ENCODE peak calls at places on chromosome 19, in seven cellular contexts. One of them, this sample, is unnamed.

GRCh38 chr19:4443966-4444764 is 13.4 kb downstream of the UBXN6 start:
- DNase-seq in spleen: no peak
- DNase-seq in sigmoid colon: no peak
- DNase-seq in breast epithelium: no peak
- DNase-seq in heart left ventricle: no peak
- DNase-seq in tibial nerve: no peak
- DNase-seq in Peyer's patch: no peak
- DNase-seq in this sample: no peak

GRCh38 chr19:3687774-3688706 is 12.2 kb downstream of the PIP5K1C start:
- DNase-seq in spleen: peak; percentile 86
- DNase-seq in breast epithelium: peak; percentile 58
- DNase-seq in Peyer's patch: peak; percentile 73
- DNase-seq in heart left ventricle: peak; percentile 43
- DNase-seq in tibial nerve: no peak
- DNase-seq in sigmoid colon: no peak
- DNase-seq in this sample: no peak

GRCh38 chr19:42176649-42176989 is 40.9 kb downstream of the DEDD2 start:
- DNase-seq in sigmoid colon: no peak
- DNase-seq in heart left ventricle: no peak
- DNase-seq in tibial nerve: no peak
- DNase-seq in breast epithelium: no peak
- DNase-seq in spleen: no peak
- DNase-seq in Peyer's patch: no peak
- DNase-seq in this sample: no peak

GRCh38 chr19:37251308-37252229 is 33.6 kb downstream of the ZNF383 start:
- DNase-seq in sigmoid colon: peak; percentile 91
- DNase-seq in breast epithelium: peak; percentile 84
- DNase-seq in spleen: peak; percentile 88
- DNase-seq in heart left ventricle: peak; percentile 89
- DNase-seq in tibial nerve: no peak
- DNase-seq in Peyer's patch: peak; percentile 62
- DNase-seq in this sample: peak; percentile 97

GRCh38 chr19:5694952-5695648 is 5.0 kb downstream of the RPL36 start:
- DNase-seq in breast epithelium: no peak
- DNase-seq in heart left ventricle: no peak
- DNase-seq in spleen: no peak
- DNase-seq in sigmoid colon: peak; percentile 61
- DNase-seq in tibial nerve: no peak
- DNase-seq in Peyer's patch: no peak
- DNase-seq in this sample: no peak

GRCh38 chr19:54191671-54192453 is 754 bp downstream of the TSEN34 start:
- DNase-seq in spleen: peak; percentile 86
- DNase-seq in tibial nerve: no peak
- DNase-seq in Peyer's patch: no peak
- DNase-seq in breast epithelium: no peak
- DNase-seq in sigmoid colon: peak; percentile 81
- DNase-seq in heart left ventricle: no peak
- DNase-seq in this sample: no peak

GRCh38 chr19:55075366-55075998 is at the start of gene EPS8L1:
- DNase-seq in breast epithelium: peak; percentile 76
- DNase-seq in spleen: no peak
- DNase-seq in heart left ventricle: no peak
- DNase-seq in Peyer's patch: peak; percentile 79
- DNase-seq in tibial nerve: no peak
- DNase-seq in sigmoid colon: no peak
- DNase-seq in this sample: no peak

GRCh38 chr19:46076951-46077814 is 36.4 kb upstream of the IGFL4 start:
- DNase-seq in Peyer's patch: peak; percentile 66
- DNase-seq in sigmoid colon: peak; percentile 73
- DNase-seq in heart left ventricle: peak; percentile 33
- DNase-seq in tibial nerve: no peak
- DNase-seq in spleen: no peak
- DNase-seq in breast epithelium: peak; percentile 47
- DNase-seq in this sample: peak; percentile 30

GRCh38 chr19:15812059-15812722 is 3.3 kb downstream of the OR10H1 start:
- DNase-seq in heart left ventricle: no peak
- DNase-seq in Peyer's patch: no peak
- DNase-seq in tibial nerve: no peak
- DNase-seq in spleen: no peak
- DNase-seq in sigmoid colon: no peak
- DNase-seq in breast epithelium: no peak
- DNase-seq in this sample: no peak

GRCh38 chr19:3276341-3276799 is 51.9 kb downstream of the CELF5 start:
- DNase-seq in breast epithelium: peak; percentile 56
- DNase-seq in Peyer's patch: peak; percentile 71
- DNase-seq in sigmoid colon: no peak
- DNase-seq in tibial nerve: no peak
- DNase-seq in heart left ventricle: no peak
- DNase-seq in spleen: peak; percentile 76
- DNase-seq in this sample: peak; percentile 83

GRCh38 chr19:15251010-15251748 is 18.9 kb upstream of the EPHX3 start:
- DNase-seq in heart left ventricle: peak; percentile 85
- DNase-seq in spleen: no peak
- DNase-seq in sigmoid colon: no peak
- DNase-seq in breast epithelium: no peak
- DNase-seq in tibial nerve: no peak
- DNase-seq in Peyer's patch: no peak
- DNase-seq in this sample: peak; percentile 55

GRCh38 chr19:5170329-5170745 is 170.3 kb downstream of the PTPRS start:
- DNase-seq in heart left ventricle: no peak
- DNase-seq in breast epithelium: no peak
- DNase-seq in spleen: peak; percentile 88
- DNase-seq in tibial nerve: no peak
- DNase-seq in Peyer's patch: no peak
- DNase-seq in sigmoid colon: no peak
- DNase-seq in this sample: no peak

GRCh38 chr19:33395561-33396550 is 22.3 kb downstream of the CEBPG start:
- DNase-seq in tibial nerve: peak; percentile 59
- DNase-seq in spleen: peak; percentile 72
- DNase-seq in sigmoid colon: peak; percentile 80
- DNase-seq in heart left ventricle: no peak
- DNase-seq in breast epithelium: no peak
- DNase-seq in Peyer's patch: peak; percentile 59
- DNase-seq in this sample: peak; percentile 80

GRCh38 chr19:23098286-23098685 is 18.5 kb upstream of the ZNF730 start:
- DNase-seq in spleen: no peak
- DNase-seq in tibial nerve: no peak
- DNase-seq in heart left ventricle: no peak
- DNase-seq in breast epithelium: no peak
- DNase-seq in sigmoid colon: no peak
- DNase-seq in Peyer's patch: no peak
- DNase-seq in this sample: no peak

GRCh38 chr19:41408256-41408655 is 10.6 kb downstream of the BCKDHA start:
- DNase-seq in heart left ventricle: no peak
- DNase-seq in spleen: no peak
- DNase-seq in breast epithelium: no peak
- DNase-seq in Peyer's patch: no peak
- DNase-seq in sigmoid colon: no peak
- DNase-seq in tibial nerve: no peak
- DNase-seq in this sample: no peak

GRCh38 chr19:16076154-16076957 is at the start of gene TPM4:
- DNase-seq in breast epithelium: peak; percentile 93
- DNase-seq in spleen: peak; percentile 94
- DNase-seq in heart left ventricle: peak; percentile 95
- DNase-seq in sigmoid colon: peak; percentile 99
- DNase-seq in Peyer's patch: peak; percentile 88
- DNase-seq in tibial nerve: peak; percentile 87
- DNase-seq in this sample: peak; percentile 75

GRCh38 chr19:45805719-45806118 is 9.4 kb downstream of the RSPH6A start:
- DNase-seq in tibial nerve: no peak
- DNase-seq in breast epithelium: no peak
- DNase-seq in sigmoid colon: no peak
- DNase-seq in heart left ventricle: no peak
- DNase-seq in Peyer's patch: no peak
- DNase-seq in spleen: no peak
- DNase-seq in this sample: no peak

GRCh38 chr19:11281336-11282049 is 14.5 kb upstream of the TSPAN16 start:
- DNase-seq in breast epithelium: no peak
- DNase-seq in Peyer's patch: no peak
- DNase-seq in sigmoid colon: no peak
- DNase-seq in heart left ventricle: no peak
- DNase-seq in spleen: no peak
- DNase-seq in tibial nerve: no peak
- DNase-seq in this sample: no peak

GRCh38 chr19:54458648-54459281 is 4.8 kb downstream of the LENG9 start:
- DNase-seq in heart left ventricle: no peak
- DNase-seq in sigmoid colon: no peak
- DNase-seq in tibial nerve: no peak
- DNase-seq in spleen: peak; percentile 73
- DNase-seq in Peyer's patch: no peak
- DNase-seq in breast epithelium: no peak
- DNase-seq in this sample: no peak

GRCh38 chr19:12769689-12770088 is 5.7 kb downstream of the HOOK2 start:
- DNase-seq in Peyer's patch: peak; percentile 71
- DNase-seq in sigmoid colon: no peak
- DNase-seq in breast epithelium: no peak
- DNase-seq in tibial nerve: no peak
- DNase-seq in heart left ventricle: no peak
- DNase-seq in spleen: no peak
- DNase-seq in this sample: no peak

GRCh38 chr19:5806905-5807304 is 2.0 kb downstream of the NRTN start:
- DNase-seq in breast epithelium: no peak
- DNase-seq in spleen: no peak
- DNase-seq in heart left ventricle: no peak
- DNase-seq in Peyer's patch: no peak
- DNase-seq in sigmoid colon: no peak
- DNase-seq in tibial nerve: no peak
- DNase-seq in this sample: no peak

GRCh38 chr19:47158879-47159509 is 28.4 kb downstream of the SAE1 start:
- DNase-seq in tibial nerve: no peak
- DNase-seq in heart left ventricle: no peak
- DNase-seq in breast epithelium: no peak
- DNase-seq in spleen: no peak
- DNase-seq in Peyer's patch: no peak
- DNase-seq in sigmoid colon: no peak
- DNase-seq in this sample: no peak

GRCh38 chr19:15265214-15265613 is 33.0 kb upstream of the EPHX3 start:
- DNase-seq in heart left ventricle: no peak
- DNase-seq in Peyer's patch: no peak
- DNase-seq in breast epithelium: no peak
- DNase-seq in spleen: no peak
- DNase-seq in tibial nerve: no peak
- DNase-seq in sigmoid colon: no peak
- DNase-seq in this sample: no peak

GRCh38 chr19:7871530-7872305 is 2.5 kb downstream of the PRR36 start:
- DNase-seq in sigmoid colon: peak; percentile 86
- DNase-seq in breast epithelium: peak; percentile 97
- DNase-seq in spleen: peak; percentile 87
- DNase-seq in tibial nerve: peak; percentile 55
- DNase-seq in Peyer's patch: peak; percentile 94
- DNase-seq in heart left ventricle: peak; percentile 86
- DNase-seq in this sample: peak; percentile 83

GRCh38 chr19:48933382-48933932 is at the start of gene DHDH:
- DNase-seq in tibial nerve: no peak
- DNase-seq in heart left ventricle: peak; percentile 64
- DNase-seq in sigmoid colon: peak; percentile 79
- DNase-seq in breast epithelium: peak; percentile 65
- DNase-seq in spleen: peak; percentile 94
- DNase-seq in Peyer's patch: peak; percentile 94
- DNase-seq in this sample: peak; percentile 54
- TF ChIP-seq POLR2A in tibial nerve: peak; percentile 52
- TF ChIP-seq POLR2A in heart left ventricle: no peak
- TF ChIP-seq POLR2A in sigmoid colon: no peak
- TF ChIP-seq POLR2A in breast epithelium: no peak
- TF ChIP-seq POLR2A in spleen: no peak
- TF ChIP-seq POLR2A in Peyer's patch: peak; percentile 88
- TF ChIP-seq POLR2A in this sample: no peak

DNA sequence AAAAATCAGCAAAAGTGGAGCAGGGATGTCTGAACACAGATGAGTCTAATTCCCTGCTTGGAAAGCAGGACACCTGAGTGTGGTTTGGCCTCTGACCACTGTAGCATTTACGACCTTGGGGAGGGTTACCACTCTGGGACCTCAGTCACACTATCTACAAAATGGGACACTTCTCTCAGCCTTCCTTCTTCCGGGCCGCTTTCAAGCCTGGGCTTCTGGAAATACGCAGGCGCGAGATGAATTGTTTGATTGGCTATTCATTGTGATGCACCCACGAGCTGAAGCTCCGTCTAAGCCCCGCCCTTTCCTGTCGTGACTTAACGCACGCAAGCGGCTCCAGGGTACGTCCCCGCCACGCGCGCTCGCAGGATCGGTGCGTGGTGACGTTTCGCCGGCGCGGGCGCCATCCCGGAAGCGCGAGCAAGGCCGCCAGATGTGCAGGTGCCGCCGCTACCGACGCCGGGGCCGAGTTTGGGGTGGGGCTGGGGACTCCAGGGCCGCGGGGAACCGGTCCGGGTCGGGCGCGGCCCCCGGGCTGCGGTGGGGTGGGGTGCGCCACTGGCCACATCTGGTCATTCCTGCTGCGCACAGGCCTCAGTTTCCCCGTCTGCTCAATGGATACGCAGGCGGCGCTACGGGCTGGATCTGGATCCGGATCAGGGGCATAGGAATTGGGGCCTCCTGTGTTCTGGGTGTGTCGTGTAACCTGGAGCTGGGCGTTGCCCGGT is at the start of gene KXD1:
- DNase-seq in heart left ventricle: peak; percentile 98
- DNase-seq in spleen: peak; percentile 99
- DNase-seq in sigmoid colon: peak; percentile 99
- DNase-seq in breast epithelium: peak; percentile 97
- DNase-seq in Peyer's patch: peak; percentile 97
- DNase-seq in tibial nerve: peak; percentile 93
- DNase-seq in this sample: peak; percentile 96
- TF ChIP-seq POLR2A in heart left ventricle: no peak
- TF ChIP-seq POLR2A in spleen: peak; percentile 49
- TF ChIP-seq POLR2A in sigmoid colon: peak; percentile 71
- TF ChIP-seq POLR2A in breast epithelium: peak; percentile 52
- TF ChIP-seq POLR2A in Peyer's patch: peak; percentile 82
- TF ChIP-seq POLR2A in tibial nerve: peak; percentile 84
- TF ChIP-seq POLR2A in this sample: peak; percentile 44

GRCh38 chr19:13932911-13933393 is 5.3 kb downstream of the PODNL1 start:
- DNase-seq in heart left ventricle: no peak
- DNase-seq in Peyer's patch: peak; percentile 45
- DNase-seq in tibial nerve: no peak
- DNase-seq in sigmoid colon: no peak
- DNase-seq in breast epithelium: no peak
- DNase-seq in spleen: no peak
- DNase-seq in this sample: no peak
- TF ChIP-seq POLR2A in heart left ventricle: no peak
- TF ChIP-seq POLR2A in Peyer's patch: no peak
- TF ChIP-seq POLR2A in tibial nerve: no peak
- TF ChIP-seq POLR2A in sigmoid colon: no peak
- TF ChIP-seq POLR2A in breast epithelium: no peak
- TF ChIP-seq POLR2A in spleen: no peak
- TF ChIP-seq POLR2A in this sample: no peak

DNA sequence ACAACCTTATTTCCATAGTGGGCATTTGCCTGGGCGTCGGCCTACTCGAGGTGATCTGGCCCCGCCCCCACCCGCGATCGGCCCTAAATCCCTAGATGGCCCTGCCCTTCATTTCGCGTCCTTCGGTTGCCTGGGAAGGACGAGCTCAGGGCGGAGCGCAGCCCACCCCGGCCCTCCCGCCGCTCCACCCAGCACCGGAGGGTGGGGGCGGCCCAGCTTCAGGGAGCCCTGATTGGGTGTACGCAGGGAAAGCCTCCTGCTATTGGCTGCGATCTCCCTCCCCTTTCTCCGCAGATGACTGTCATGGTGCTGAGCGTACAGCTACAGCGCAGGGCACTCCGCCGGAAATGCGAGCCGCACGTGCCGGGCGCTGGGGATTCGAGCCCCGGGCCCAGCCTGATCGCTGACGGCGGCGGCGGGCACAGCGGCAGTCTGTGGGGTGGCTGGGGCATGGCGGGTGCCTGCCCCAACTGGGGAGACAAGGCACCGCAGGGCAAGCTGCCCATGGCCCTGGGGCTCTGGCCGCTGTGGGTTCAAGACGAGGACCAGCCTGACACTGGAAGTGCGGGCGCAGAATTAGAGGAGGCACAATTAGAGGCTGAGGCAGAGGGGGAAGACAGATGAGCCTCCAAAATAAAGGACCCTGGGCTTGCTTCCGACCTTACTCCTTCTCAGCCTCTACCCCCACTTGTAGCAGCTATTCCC is 4.3 kb downstream of the CD37 start:
- DNase-seq in tibial nerve: peak; percentile 73
- DNase-seq in Peyer's patch: peak; percentile 75
- DNase-seq in heart left ventricle: peak; percentile 91
- DNase-seq in spleen: peak; percentile 86
- DNase-seq in breast epithelium: peak; percentile 93
- DNase-seq in sigmoid colon: peak; percentile 97
- DNase-seq in this sample: no peak
- TF ChIP-seq POLR2A in tibial nerve: peak; percentile 67
- TF ChIP-seq POLR2A in Peyer's patch: no peak
- TF ChIP-seq POLR2A in heart left ventricle: no peak
- TF ChIP-seq POLR2A in spleen: no peak
- TF ChIP-seq POLR2A in breast epithelium: peak; percentile 59
- TF ChIP-seq POLR2A in sigmoid colon: no peak
- TF ChIP-seq POLR2A in this sample: no peak